ENCODE peak calls at places on chromosome 18, in nine cellular contexts. T is BE2C; L is CD8-positive, alpha-beta T cell; A is A673; W is CD4-positive, alpha-beta memory T cell; Y is PC-9; R is A549; Q is SK-N-SH; U is transverse colon. F is an unnamed sample. For H3K4me1, the result is how much of the 10 kb centered on the place peaks cover.

GRCh38 chr18:48933578-48934399 is 17.0 kb downstream of the SMAD7 start:
- DNase-seq in T (no peak), L (no peak), A (no peak), W (no peak), Y (no peak), R (no peak), Q (no peak), U (no peak), F (no peak)

GRCh38 chr18:79916546-79917350 is 34.7 kb downstream of the SLC66A2 start:
- DNase-seq in T (no peak), L (no peak), A (no peak), W (no peak), Y (no peak), R (no peak), Q (no peak), U (peak), F (no peak)

GRCh38 chr18:6159426-6159825 is 255.3 kb downstream of the L3MBTL4 start:
- DNase-seq in T (no peak), L (no peak), A (no peak), W (no peak), Y (no peak), R (no peak), Q (no peak), U (no peak), F (no peak)

GRCh38 chr18:58455318-58455950 is 173.5 kb downstream of the ALPK2 start:
- DNase-seq in T (no peak), L (no peak), A (no peak), W (no peak), Y (peak), R (no peak), Q (no peak), U (no peak), F (no peak)

GRCh38 chr18:39311111-39311712 is 1745.6 kb upstream of the CELF4 start:
- DNase-seq in T (no peak), L (no peak), A (no peak), W (no peak), Y (no peak), R (no peak), Q (no peak), U (no peak), F (no peak)

GRCh38 chr18:3494569-3494968 is 44.6 kb downstream of the TGIF1 start:
- DNase-seq in T (no peak), L (no peak), A (no peak), W (no peak), Y (no peak), R (no peak), Q (no peak), U (no peak), F (no peak)

GRCh38 chr18:24086082-24086481 is 52.8 kb upstream of the CABYR start:
- DNase-seq in T (no peak), L (no peak), A (no peak), W (no peak), Y (no peak), R (no peak), Q (no peak), U (no peak), F (peak)

GRCh38 chr18:49193896-49194295 is 243.1 kb upstream of the SMAD7 start:
- DNase-seq in T (no peak), L (no peak), A (no peak), W (no peak), Y (no peak), R (no peak), Q (no peak), U (no peak), F (no peak)

GRCh38 chr18:56326386-56327072 is 311.9 kb downstream of the TXNL1 start:
- DNase-seq in T (no peak), L (no peak), A (no peak), W (no peak), Y (no peak), R (no peak), Q (no peak), U (no peak), F (no peak)

GRCh38 chr18:63336366-63337099 is 17.0 kb upstream of the BCL2 start:
- DNase-seq in T (no peak), L (no peak), A (peak), W (no peak), Y (peak), R (no peak), Q (no peak), U (no peak), F (no peak)

GRCh38 chr18:5717241-5717640 is 173.4 kb upstream of the EPB41L3 start:
- DNase-seq in T (no peak), L (no peak), A (no peak), W (no peak), Y (no peak), R (no peak), Q (no peak), U (no peak), F (no peak)

GRCh38 chr18:32922951-32923430 is 150.2 kb upstream of the KLHL14 start:
- DNase-seq in T (no peak), L (no peak), A (no peak), W (no peak), Y (no peak), R (no peak), Q (no peak), U (no peak), F (no peak)

GRCh38 chr18:45197526-45197970 is 417.7 kb upstream of the SLC14A2 start:
- DNase-seq in T (no peak), L (no peak), A (peak), W (no peak), Y (no peak), R (no peak), Q (no peak), U (no peak), F (peak)

GRCh38 chr18:28522250-28522649 is 345.3 kb upstream of the CDH2 start:
- DNase-seq in T (no peak), L (no peak), A (no peak), W (no peak), Y (no peak), R (no peak), Q (no peak), U (no peak), F (no peak)

GRCh38 chr18:78814766-78815165 is 164.9 kb upstream of the SALL3 start:
- DNase-seq in T (no peak), L (no peak), A (no peak), W (no peak), Y (no peak), R (no peak), Q (no peak), U (peak), F (no peak)

GRCh38 chr18:57951999-57952774 is 91.8 kb upstream of the NEDD4L start:
- DNase-seq in T (no peak), L (no peak), A (no peak), W (no peak), Y (no peak), R (no peak), Q (no peak), U (no peak), F (no peak)

GRCh38 chr18:34760444-34760843 is 50.3 kb downstream of the DTNA start:
- DNase-seq in T (no peak), L (no peak), A (no peak), W (no peak), Y (no peak), R (no peak), Q (no peak), U (no peak), F (no peak)

GRCh38 chr18:69736731-69737130 is 210.9 kb downstream of the CD226 start:
- DNase-seq in T (no peak), L (no peak), A (no peak), W (no peak), Y (no peak), R (no peak), Q (no peak), U (no peak), F (no peak)

GRCh38 chr18:79680100-79680879 is 687 bp downstream of the CTDP1 start:
- DNase-seq in T (no peak), L (peak), A (peak), W (peak), Y (peak), R (peak), Q (peak), U (peak), F (peak)

GRCh38 chr18:7608174-7608550 is 41.0 kb downstream of the PTPRM start:
- DNase-seq in T (no peak), L (no peak), A (no peak), W (no peak), Y (no peak), R (no peak), Q (no peak), U (no peak), F (no peak)

GRCh38 chr18:48875314-48875941 is 75.3 kb downstream of the SMAD7 start:
- DNase-seq in T (no peak), L (no peak), A (no peak), W (no peak), Y (no peak), R (no peak), Q (no peak), U (no peak), F (no peak)

GRCh38 chr18:52716926-52717325 is 376.9 kb downstream of the DCC start:
- DNase-seq in T (peak), L (no peak), A (no peak), W (no peak), Y (peak), R (peak), Q (peak), U (peak), F (peak)

GRCh38 chr18:25563346-25563745 is 211.4 kb upstream of the ZNF521 start:
- DNase-seq in T (no peak), L (no peak), A (no peak), W (no peak), Y (no peak), R (no peak), Q (no peak), U (no peak), F (no peak)

GRCh38 chr18:44041553-44042418 is 638.9 kb upstream of the SETBP1 start:
- DNase-seq in T (no peak), L (no peak), A (no peak), W (no peak), Y (no peak), R (no peak), Q (no peak), U (no peak), F (no peak)

GRCh38 chr18:41144444-41144843 is 810.6 kb upstream of the PIK3C3 start:
- DNase-seq in T (no peak), L (no peak), A (no peak), W (no peak), Y (no peak), R (no peak), Q (no peak), U (no peak), F (no peak)

GRCh38 chr18:54444309-54444914 is 86.7 kb downstream of the C18orf54 start:
- DNase-seq in T (peak), L (no peak), A (peak), W (no peak), Y (peak), R (peak), Q (peak), U (peak), F (peak)

GRCh38 chr18:55185391-55185790 is 226.1 kb upstream of the CCDC68 start:
- DNase-seq in T (no peak), L (no peak), A (no peak), W (no peak), Y (no peak), R (no peak), Q (no peak), U (no peak), F (no peak)

GRCh38 chr18:59671533-59671932 is 25.7 kb downstream of the CCBE1 start:
- DNase-seq in T (no peak), L (no peak), A (no peak), W (no peak), Y (no peak), R (no peak), Q (no peak), U (no peak), F (no peak)
- H3K4me1 ChIP-seq in T (under half), L (under half), A (under half), W (under half), Y (under half), R (under half), Q (under half), U (under half), F (under half)

DNA sequence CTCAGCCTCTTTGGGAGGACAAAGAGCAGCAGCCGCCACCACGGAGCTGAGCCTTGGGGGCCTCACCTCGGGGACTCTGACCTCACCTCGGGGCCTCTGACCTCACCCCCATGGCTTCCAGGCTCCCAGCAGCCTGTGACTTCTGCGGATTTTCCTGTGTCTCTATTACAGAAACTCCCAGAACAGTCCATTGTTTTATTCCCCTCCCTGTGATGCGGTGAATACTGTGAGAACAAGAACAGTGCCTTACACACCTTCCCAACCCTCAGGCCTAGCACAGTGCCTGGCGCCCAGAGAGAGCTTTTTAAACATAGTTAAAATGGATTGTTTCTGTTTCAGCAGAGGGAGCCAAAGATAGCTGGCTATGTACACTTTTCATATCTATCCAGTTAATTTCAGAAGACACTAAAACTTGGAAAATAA is 63.7 kb downstream of the MBP start:
- DNase-seq in T (no peak), L (no peak), A (no peak), W (no peak), Y (no peak), R (no peak), Q (no peak), U (no peak), F (no peak)
- H3K4me1 ChIP-seq in T (under half), L (half or more), A (under half), W (half or more), Y (half or more), R (half or more), Q (under half), U (under half), F (under half)

DNA sequence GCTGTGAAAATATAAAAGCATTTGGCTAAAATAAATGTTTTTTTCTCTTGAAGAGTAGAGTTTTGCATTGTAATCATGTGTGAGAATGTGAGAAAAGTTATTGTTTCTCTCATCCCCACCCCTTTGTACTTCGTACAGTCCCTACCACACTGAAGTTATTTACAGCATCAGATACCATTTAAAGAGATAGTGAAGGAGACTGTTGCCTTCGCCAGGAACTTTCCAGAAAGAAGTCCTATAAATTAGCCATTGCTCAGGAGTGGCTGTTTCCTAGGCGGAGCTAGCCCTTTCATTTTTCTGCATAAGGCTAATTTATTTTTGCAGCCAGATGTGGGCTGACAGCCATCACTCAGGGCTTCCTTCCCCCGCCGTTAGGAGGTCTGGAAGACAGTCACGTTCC is 16.9 kb downstream of the TSHZ1 start:
- DNase-seq in T (no peak), L (no peak), A (no peak), W (no peak), Y (no peak), R (no peak), Q (no peak), U (no peak), F (no peak)
- H3K4me1 ChIP-seq in T (under half), L (half or more), A (under half), W (under half), Y (under half), R (under half), Q (under half), U (under half), F (under half)

DNA sequence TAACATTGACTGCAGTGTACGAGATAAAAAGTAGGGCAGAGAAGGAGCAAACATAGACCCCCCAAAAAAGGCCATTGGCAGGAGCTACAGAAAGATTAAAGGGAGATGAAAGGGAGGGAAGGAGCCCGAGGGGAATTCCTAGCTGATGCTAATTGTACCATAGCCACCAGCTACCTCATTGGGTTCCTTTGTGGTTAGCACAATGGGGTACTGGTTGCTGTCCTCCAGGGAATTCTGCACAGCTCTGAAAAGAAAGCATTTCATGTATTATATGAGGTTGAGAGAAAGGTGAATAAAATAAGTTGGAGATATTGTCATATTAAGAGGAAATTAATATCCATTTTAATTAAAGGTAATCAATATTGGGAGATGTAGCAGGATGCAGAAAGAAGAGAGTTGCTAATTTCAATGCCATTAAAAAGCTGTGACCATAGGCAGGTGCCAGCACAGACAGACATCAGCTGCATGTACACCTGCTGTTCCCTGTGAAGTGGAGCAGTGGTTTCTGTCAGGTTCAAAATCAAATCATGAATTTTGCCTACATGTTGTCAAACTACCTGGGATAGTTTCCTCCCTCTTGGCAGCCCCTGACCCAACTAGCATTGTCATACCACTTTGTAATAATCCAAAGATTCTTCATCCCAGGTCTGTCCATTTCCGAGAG is 185.4 kb upstream of the DLGAP1 start:
- DNase-seq in T (no peak), L (no peak), A (no peak), W (no peak), Y (no peak), R (no peak), Q (no peak), U (no peak), F (no peak)
- H3K4me1 ChIP-seq in T (under half), L (under half), A (under half), W (under half), Y (under half), R (under half), Q (under half), U (under half), F (under half)

F was measured in SJCRH30.